ENCODE peak calls at places on chromosome 4, in ten cellular contexts. One of them, this sample, is unnamed.

GRCh38 chr4:179095585-179096228 is 1653.5 kb upstream of the AGA start:
- DNase-seq in gastrocnemius medialis: no peak
- DNase-seq in HFFc6: no peak
- DNase-seq in dorsolateral prefrontal cortex: no peak
- DNase-seq in transverse colon: no peak
- DNase-seq in GM12865: peak; percentile 2
- DNase-seq in upper lobe of right lung: no peak
- DNase-seq in ovary: no peak
- DNase-seq in PC-3: peak; percentile 26
- DNase-seq in cardiac fibroblast: no peak
- DNase-seq in this sample: no peak

GRCh38 chr4:2948895-2949781 is 14.1 kb downstream of the NOP14 start:
- DNase-seq in gastrocnemius medialis: no peak
- DNase-seq in HFFc6: peak; percentile 32
- DNase-seq in dorsolateral prefrontal cortex: peak; percentile 79
- DNase-seq in transverse colon: no peak
- DNase-seq in GM12865: peak; percentile 38
- DNase-seq in upper lobe of right lung: no peak
- DNase-seq in ovary: no peak
- DNase-seq in PC-3: peak; percentile 30
- DNase-seq in cardiac fibroblast: peak; percentile 47
- DNase-seq in this sample: no peak

GRCh38 chr4:3769642-3770184 is 3.5 kb downstream of the ADRA2C start:
- DNase-seq in gastrocnemius medialis: no peak
- DNase-seq in HFFc6: no peak
- DNase-seq in dorsolateral prefrontal cortex: no peak
- DNase-seq in transverse colon: no peak
- DNase-seq in GM12865: no peak
- DNase-seq in upper lobe of right lung: no peak
- DNase-seq in ovary: no peak
- DNase-seq in PC-3: no peak
- DNase-seq in cardiac fibroblast: no peak
- DNase-seq in this sample: no peak

GRCh38 chr4:130336585-130337217 is 1240.7 kb downstream of the C4orf33 start:
- DNase-seq in gastrocnemius medialis: no peak
- DNase-seq in HFFc6: peak; percentile 13
- DNase-seq in dorsolateral prefrontal cortex: no peak
- DNase-seq in transverse colon: no peak
- DNase-seq in GM12865: peak; percentile 19
- DNase-seq in upper lobe of right lung: no peak
- DNase-seq in ovary: no peak
- DNase-seq in PC-3: no peak
- DNase-seq in cardiac fibroblast: peak; percentile 60
- DNase-seq in this sample: no peak

GRCh38 chr4:138007572-138007971 is 234.6 kb downstream of the SLC7A11 start:
- DNase-seq in gastrocnemius medialis: no peak
- DNase-seq in HFFc6: no peak
- DNase-seq in dorsolateral prefrontal cortex: no peak
- DNase-seq in transverse colon: no peak
- DNase-seq in GM12865: no peak
- DNase-seq in upper lobe of right lung: no peak
- DNase-seq in ovary: no peak
- DNase-seq in PC-3: peak; percentile 45
- DNase-seq in cardiac fibroblast: peak; percentile 10
- DNase-seq in this sample: no peak

GRCh38 chr4:152309418-152309817 is 226.5 kb downstream of the FBXW7 start:
- DNase-seq in gastrocnemius medialis: no peak
- DNase-seq in HFFc6: peak; percentile 13
- DNase-seq in dorsolateral prefrontal cortex: no peak
- DNase-seq in transverse colon: no peak
- DNase-seq in GM12865: no peak
- DNase-seq in upper lobe of right lung: no peak
- DNase-seq in ovary: no peak
- DNase-seq in PC-3: peak; percentile 26
- DNase-seq in cardiac fibroblast: no peak
- DNase-seq in this sample: no peak

GRCh38 chr4:105306158-105306781 is 159.6 kb downstream of the TET2 start:
- DNase-seq in gastrocnemius medialis: no peak
- DNase-seq in HFFc6: no peak
- DNase-seq in dorsolateral prefrontal cortex: no peak
- DNase-seq in transverse colon: no peak
- DNase-seq in GM12865: peak; percentile 92
- DNase-seq in upper lobe of right lung: peak; percentile 58
- DNase-seq in ovary: no peak
- DNase-seq in PC-3: peak; percentile 34
- DNase-seq in cardiac fibroblast: peak; percentile 4
- DNase-seq in this sample: no peak

GRCh38 chr4:164464313-164464712 is 289.6 kb upstream of the SMIM31 start:
- DNase-seq in gastrocnemius medialis: no peak
- DNase-seq in HFFc6: no peak
- DNase-seq in dorsolateral prefrontal cortex: no peak
- DNase-seq in transverse colon: no peak
- DNase-seq in GM12865: no peak
- DNase-seq in upper lobe of right lung: no peak
- DNase-seq in ovary: no peak
- DNase-seq in PC-3: no peak
- DNase-seq in cardiac fibroblast: no peak
- DNase-seq in this sample: no peak

GRCh38 chr4:54277691-54278090 is 48.6 kb downstream of the PDGFRA start:
- DNase-seq in gastrocnemius medialis: no peak
- DNase-seq in HFFc6: peak; percentile 77
- DNase-seq in dorsolateral prefrontal cortex: no peak
- DNase-seq in transverse colon: no peak
- DNase-seq in GM12865: peak; percentile 70
- DNase-seq in upper lobe of right lung: no peak
- DNase-seq in ovary: no peak
- DNase-seq in PC-3: peak; percentile 75
- DNase-seq in cardiac fibroblast: peak; percentile 80
- DNase-seq in this sample: no peak

GRCh38 chr4:24179201-24179840 is 289.5 kb upstream of the PPARGC1A start:
- DNase-seq in gastrocnemius medialis: no peak
- DNase-seq in HFFc6: no peak
- DNase-seq in dorsolateral prefrontal cortex: no peak
- DNase-seq in transverse colon: no peak
- DNase-seq in GM12865: no peak
- DNase-seq in upper lobe of right lung: no peak
- DNase-seq in ovary: no peak
- DNase-seq in PC-3: no peak
- DNase-seq in cardiac fibroblast: no peak
- DNase-seq in this sample: no peak

GRCh38 chr4:181761130-181761529 is 482.1 kb upstream of the TENM3 start:
- DNase-seq in gastrocnemius medialis: no peak
- DNase-seq in HFFc6: peak; percentile 36
- DNase-seq in dorsolateral prefrontal cortex: no peak
- DNase-seq in transverse colon: no peak
- DNase-seq in GM12865: no peak
- DNase-seq in upper lobe of right lung: no peak
- DNase-seq in ovary: no peak
- DNase-seq in PC-3: no peak
- DNase-seq in cardiac fibroblast: peak; percentile 22
- DNase-seq in this sample: no peak

GRCh38 chr4:5041609-5042234 is 9.6 kb upstream of the STK32B start:
- DNase-seq in gastrocnemius medialis: no peak
- DNase-seq in HFFc6: no peak
- DNase-seq in dorsolateral prefrontal cortex: no peak
- DNase-seq in transverse colon: no peak
- DNase-seq in GM12865: no peak
- DNase-seq in upper lobe of right lung: no peak
- DNase-seq in ovary: no peak
- DNase-seq in PC-3: no peak
- DNase-seq in cardiac fibroblast: no peak
- DNase-seq in this sample: no peak

GRCh38 chr4:74473155-74473811 is 28.3 kb downstream of the AREG start:
- DNase-seq in gastrocnemius medialis: no peak
- DNase-seq in HFFc6: peak; percentile 80
- DNase-seq in dorsolateral prefrontal cortex: no peak
- DNase-seq in transverse colon: no peak
- DNase-seq in GM12865: no peak
- DNase-seq in upper lobe of right lung: no peak
- DNase-seq in ovary: no peak
- DNase-seq in PC-3: peak; percentile 82
- DNase-seq in cardiac fibroblast: peak; percentile 90
- DNase-seq in this sample: peak; percentile 5

GRCh38 chr4:54384152-54384551 is 155.1 kb downstream of the PDGFRA start:
- DNase-seq in gastrocnemius medialis: no peak
- DNase-seq in HFFc6: no peak
- DNase-seq in dorsolateral prefrontal cortex: no peak
- DNase-seq in transverse colon: no peak
- DNase-seq in GM12865: no peak
- DNase-seq in upper lobe of right lung: no peak
- DNase-seq in ovary: no peak
- DNase-seq in PC-3: no peak
- DNase-seq in cardiac fibroblast: no peak
- DNase-seq in this sample: no peak

GRCh38 chr4:165698272-165698671 is 174.8 kb upstream of the TLL1 start:
- DNase-seq in gastrocnemius medialis: no peak
- DNase-seq in HFFc6: no peak
- DNase-seq in dorsolateral prefrontal cortex: no peak
- DNase-seq in transverse colon: no peak
- DNase-seq in GM12865: no peak
- DNase-seq in upper lobe of right lung: no peak
- DNase-seq in ovary: no peak
- DNase-seq in PC-3: no peak
- DNase-seq in cardiac fibroblast: no peak
- DNase-seq in this sample: no peak

DNA sequence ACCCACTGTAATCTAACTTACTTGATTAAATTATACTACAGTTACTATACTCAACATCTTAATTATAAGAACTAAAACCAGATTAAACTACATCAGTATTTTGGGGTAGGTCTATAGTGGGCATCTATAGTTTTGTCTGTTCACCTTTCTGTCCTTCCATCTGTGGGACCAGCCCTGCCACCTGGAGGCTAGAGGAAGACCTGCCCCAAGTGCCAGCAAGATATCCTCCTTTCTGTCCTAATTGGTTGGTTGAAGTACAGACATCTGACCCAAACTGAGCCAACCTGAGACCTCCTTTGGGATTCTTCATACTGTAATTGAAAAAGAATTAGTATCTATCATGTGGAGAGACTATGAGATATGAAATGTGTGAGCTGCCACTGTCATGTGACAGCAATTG is 172.2 kb upstream of the TLL1 start:
- DNase-seq in gastrocnemius medialis: no peak
- DNase-seq in HFFc6: no peak
- DNase-seq in dorsolateral prefrontal cortex: no peak
- DNase-seq in transverse colon: no peak
- DNase-seq in GM12865: peak; percentile 18
- DNase-seq in upper lobe of right lung: no peak
- DNase-seq in ovary: no peak
- DNase-seq in PC-3: peak; percentile 42
- DNase-seq in cardiac fibroblast: no peak
- DNase-seq in this sample: no peak
- TF ChIP-seq CTCF in gastrocnemius medialis: no peak
- TF ChIP-seq CTCF in HFFc6: no peak
- TF ChIP-seq CTCF in dorsolateral prefrontal cortex: no peak
- TF ChIP-seq CTCF in transverse colon: no peak
- TF ChIP-seq CTCF in GM12865: peak; percentile 16
- TF ChIP-seq CTCF in upper lobe of right lung: peak; percentile 24
- TF ChIP-seq CTCF in ovary: no peak
- TF ChIP-seq CTCF in PC-3: peak; percentile 64
- TF ChIP-seq CTCF in cardiac fibroblast: peak; percentile 46
- TF ChIP-seq CTCF in this sample: no peak

GRCh38 chr4:132003593-132003992 is 1145.5 kb upstream of the PCDH10 start:
- DNase-seq in gastrocnemius medialis: no peak
- DNase-seq in HFFc6: no peak
- DNase-seq in dorsolateral prefrontal cortex: no peak
- DNase-seq in transverse colon: no peak
- DNase-seq in GM12865: no peak
- DNase-seq in upper lobe of right lung: no peak
- DNase-seq in ovary: no peak
- DNase-seq in PC-3: no peak
- DNase-seq in cardiac fibroblast: no peak
- DNase-seq in this sample: no peak

DNA sequence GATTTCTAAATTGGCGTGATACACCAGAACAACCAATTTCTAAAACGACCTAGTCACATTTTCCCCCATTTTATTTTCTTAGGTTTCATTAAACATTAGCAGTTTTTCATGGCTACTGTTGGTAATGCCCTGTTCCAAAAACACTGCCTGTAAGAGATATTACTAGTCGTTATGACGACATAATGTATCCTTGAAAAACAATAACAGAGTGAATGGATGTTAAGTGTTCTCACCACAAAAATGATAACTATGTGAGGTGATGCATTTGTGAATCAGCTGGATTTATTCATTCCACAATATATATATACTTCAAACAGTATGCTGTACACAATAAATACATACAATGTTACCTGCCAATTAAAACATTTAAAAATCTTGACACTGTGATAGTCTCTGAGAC is 1147.6 kb upstream of the PCDH10 start:
- DNase-seq in gastrocnemius medialis: no peak
- DNase-seq in HFFc6: peak; percentile 83
- DNase-seq in dorsolateral prefrontal cortex: no peak
- DNase-seq in transverse colon: no peak
- DNase-seq in GM12865: no peak
- DNase-seq in upper lobe of right lung: no peak
- DNase-seq in ovary: no peak
- DNase-seq in PC-3: peak; percentile 39
- DNase-seq in cardiac fibroblast: peak; percentile 55
- DNase-seq in this sample: no peak
- TF ChIP-seq CTCF in gastrocnemius medialis: no peak
- TF ChIP-seq CTCF in HFFc6: no peak
- TF ChIP-seq CTCF in dorsolateral prefrontal cortex: no peak
- TF ChIP-seq CTCF in transverse colon: no peak
- TF ChIP-seq CTCF in GM12865: no peak
- TF ChIP-seq CTCF in upper lobe of right lung: no peak
- TF ChIP-seq CTCF in ovary: no peak
- TF ChIP-seq CTCF in PC-3: no peak
- TF ChIP-seq CTCF in cardiac fibroblast: no peak
- TF ChIP-seq CTCF in this sample: no peak

DNA sequence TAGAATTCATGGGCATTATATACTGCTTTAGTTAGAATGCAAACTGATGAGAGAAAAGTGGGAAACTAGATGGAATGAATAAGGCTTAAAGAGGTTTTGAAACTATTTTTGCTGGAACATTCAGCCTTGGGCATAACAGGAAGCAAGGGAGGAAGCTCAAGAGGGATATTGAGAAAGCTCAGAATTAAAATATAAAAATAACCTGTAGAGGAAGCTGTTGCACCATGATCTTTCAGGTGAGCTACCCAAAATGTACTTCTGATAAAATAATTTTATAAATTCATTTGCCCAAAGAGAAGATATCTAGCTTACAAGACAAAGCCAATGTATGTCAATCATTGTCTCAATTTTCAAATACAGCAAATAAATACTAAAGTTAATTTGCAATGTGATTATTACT is 11.3 kb downstream of the GC start:
- DNase-seq in gastrocnemius medialis: no peak
- DNase-seq in HFFc6: no peak
- DNase-seq in dorsolateral prefrontal cortex: no peak
- DNase-seq in transverse colon: no peak
- DNase-seq in GM12865: no peak
- DNase-seq in upper lobe of right lung: no peak
- DNase-seq in ovary: no peak
- DNase-seq in PC-3: peak; percentile 55
- DNase-seq in cardiac fibroblast: no peak
- DNase-seq in this sample: no peak
- TF ChIP-seq CTCF in gastrocnemius medialis: no peak
- TF ChIP-seq CTCF in HFFc6: no peak
- TF ChIP-seq CTCF in dorsolateral prefrontal cortex: no peak
- TF ChIP-seq CTCF in transverse colon: peak; percentile 18
- TF ChIP-seq CTCF in GM12865: peak; percentile 4
- TF ChIP-seq CTCF in upper lobe of right lung: peak; percentile 41
- TF ChIP-seq CTCF in ovary: no peak
- TF ChIP-seq CTCF in PC-3: peak; percentile 59
- TF ChIP-seq CTCF in cardiac fibroblast: no peak
- TF ChIP-seq CTCF in this sample: no peak

GRCh38 chr4:110472583-110473329 is 3.2 kb upstream of the ENPEP start:
- DNase-seq in gastrocnemius medialis: no peak
- DNase-seq in HFFc6: no peak
- DNase-seq in dorsolateral prefrontal cortex: no peak
- DNase-seq in transverse colon: no peak
- DNase-seq in GM12865: no peak
- DNase-seq in upper lobe of right lung: no peak
- DNase-seq in ovary: no peak
- DNase-seq in PC-3: no peak
- DNase-seq in cardiac fibroblast: no peak
- DNase-seq in this sample: no peak
- TF ChIP-seq CTCF in gastrocnemius medialis: no peak
- TF ChIP-seq CTCF in HFFc6: no peak
- TF ChIP-seq CTCF in dorsolateral prefrontal cortex: no peak
- TF ChIP-seq CTCF in transverse colon: no peak
- TF ChIP-seq CTCF in GM12865: no peak
- TF ChIP-seq CTCF in upper lobe of right lung: no peak
- TF ChIP-seq CTCF in ovary: no peak
- TF ChIP-seq CTCF in PC-3: no peak
- TF ChIP-seq CTCF in cardiac fibroblast: no peak
- TF ChIP-seq CTCF in this sample: no peak

This sample was measured in heart right ventricle.